ENCODE peak calls at places on chromosomes 16 and 17, in four cellular contexts. One of them, this sample, is unnamed.

GRCh38 chr16:64381979-64382378 is 739.9 kb downstream of the CDH11 start:
- DNase-seq in bronchial epithelial cell: no peak
- DNase-seq in T-helper 2 cell: no peak
- DNase-seq in HCEC 1CT: no peak
- DNase-seq in this sample: no peak

GRCh38 chr16:15899538-15900100 is 11.2 kb upstream of the CEP20 start:
- DNase-seq in T-helper 2 cell: no peak
- DNase-seq in HCEC 1CT: peak; percentile 85
- DNase-seq in bronchial epithelial cell: peak; percentile 99
- DNase-seq in this sample: peak; percentile 91

GRCh38 chr17:4898351-4898750 is 985 bp upstream of the C17orf107 start:
- DNase-seq in T-helper 2 cell: no peak
- DNase-seq in HCEC 1CT: no peak
- DNase-seq in bronchial epithelial cell: no peak
- DNase-seq in this sample: no peak

GRCh38 chr17:77849203-77849602 is 109.3 kb upstream of the TNRC6C start:
- DNase-seq in HCEC 1CT: no peak
- DNase-seq in bronchial epithelial cell: no peak
- DNase-seq in T-helper 2 cell: no peak
- DNase-seq in this sample: no peak

GRCh38 chr16:47481698-47482374 is 20.7 kb downstream of the PHKB start:
- DNase-seq in T-helper 2 cell: no peak
- DNase-seq in HCEC 1CT: no peak
- DNase-seq in bronchial epithelial cell: no peak
- DNase-seq in this sample: no peak

GRCh38 chr17:913207-913606 is 66.4 kb downstream of the NXN start:
- DNase-seq in bronchial epithelial cell: no peak
- DNase-seq in HCEC 1CT: no peak
- DNase-seq in T-helper 2 cell: no peak
- DNase-seq in this sample: no peak

GRCh38 chr16:67311607-67312449 is 14.7 kb downstream of the KCTD19 start:
- DNase-seq in T-helper 2 cell: no peak
- DNase-seq in bronchial epithelial cell: peak; percentile 100
- DNase-seq in HCEC 1CT: peak; percentile 100
- DNase-seq in this sample: no peak

GRCh38 chr16:27819881-27820610 is 243.5 kb downstream of the GSG1L start:
- DNase-seq in T-helper 2 cell: no peak
- DNase-seq in bronchial epithelial cell: no peak
- DNase-seq in HCEC 1CT: no peak
- DNase-seq in this sample: no peak

GRCh38 chr17:59423137-59423703 is 91.8 kb downstream of the YPEL2 start:
- DNase-seq in HCEC 1CT: peak; percentile 81
- DNase-seq in T-helper 2 cell: no peak
- DNase-seq in bronchial epithelial cell: peak; percentile 48
- DNase-seq in this sample: peak; percentile 9

GRCh38 chr16:87570938-87571867 is 31.1 kb upstream of the JPH3 start:
- DNase-seq in HCEC 1CT: peak; percentile 65
- DNase-seq in bronchial epithelial cell: peak; percentile 22
- DNase-seq in T-helper 2 cell: no peak
- DNase-seq in this sample: peak; percentile 80

GRCh38 chr16:68520649-68521086 is 18.4 kb upstream of the ZFP90 start:
- DNase-seq in bronchial epithelial cell: peak; percentile 67
- DNase-seq in T-helper 2 cell: peak; percentile 79
- DNase-seq in HCEC 1CT: peak; percentile 55
- DNase-seq in this sample: peak; percentile 96

GRCh38 chr16:84045818-84046470 is 3.3 kb upstream of the SLC38A8 start:
- DNase-seq in HCEC 1CT: no peak
- DNase-seq in T-helper 2 cell: no peak
- DNase-seq in bronchial epithelial cell: no peak
- DNase-seq in this sample: no peak

GRCh38 chr17:55482591-55483389 is 28.5 kb downstream of the SMIM36 start:
- DNase-seq in bronchial epithelial cell: no peak
- DNase-seq in HCEC 1CT: no peak
- DNase-seq in T-helper 2 cell: no peak
- DNase-seq in this sample: no peak

GRCh38 chr17:2120550-2121335 is 65.8 kb downstream of the HIC1 start:
- DNase-seq in bronchial epithelial cell: peak; percentile 41
- DNase-seq in T-helper 2 cell: no peak
- DNase-seq in HCEC 1CT: peak; percentile 62
- DNase-seq in this sample: no peak

GRCh38 chr16:74521691-74522090 is 85.2 kb downstream of the GLG1 start:
- DNase-seq in T-helper 2 cell: no peak
- DNase-seq in bronchial epithelial cell: no peak
- DNase-seq in HCEC 1CT: peak; percentile 35
- DNase-seq in this sample: no peak

GRCh38 chr16:66248096-66248495 is 118.4 kb upstream of the CDH5 start:
- DNase-seq in bronchial epithelial cell: no peak
- DNase-seq in HCEC 1CT: no peak
- DNase-seq in T-helper 2 cell: no peak
- DNase-seq in this sample: no peak

GRCh38 chr17:56064506-56064905 is 88.8 kb upstream of the ANKFN1 start:
- DNase-seq in T-helper 2 cell: no peak
- DNase-seq in HCEC 1CT: no peak
- DNase-seq in bronchial epithelial cell: no peak
- DNase-seq in this sample: no peak

GRCh38 chr17:30565073-30565935 is 88.1 kb downstream of the GOSR1 start:
- DNase-seq in HCEC 1CT: no peak
- DNase-seq in bronchial epithelial cell: peak; percentile 43
- DNase-seq in T-helper 2 cell: no peak
- DNase-seq in this sample: no peak

GRCh38 chr17:81959362-81960129 is 1.4 kb downstream of the NOTUM start:
- DNase-seq in T-helper 2 cell: peak; percentile 79
- DNase-seq in bronchial epithelial cell: no peak
- DNase-seq in HCEC 1CT: peak; percentile 40
- DNase-seq in this sample: peak; percentile 76

GRCh38 chr16:66918803-66919568 is at the start of gene CDH16:
- DNase-seq in T-helper 2 cell: no peak
- DNase-seq in HCEC 1CT: no peak
- DNase-seq in bronchial epithelial cell: no peak
- DNase-seq in this sample: no peak

GRCh38 chr17:40224707-40225092 is 5.6 kb downstream of the WIPF2 start:
- DNase-seq in T-helper 2 cell: no peak
- DNase-seq in HCEC 1CT: no peak
- DNase-seq in bronchial epithelial cell: peak; percentile 22
- DNase-seq in this sample: no peak

GRCh38 chr17:57995076-57995956 is 7.3 kb upstream of the VEZF1 start:
- DNase-seq in HCEC 1CT: peak; percentile 78
- DNase-seq in T-helper 2 cell: peak; percentile 20
- DNase-seq in bronchial epithelial cell: peak; percentile 59
- DNase-seq in this sample: peak; percentile 55

GRCh38 chr17:61551255-61551742 is 39.7 kb downstream of the NACA2 start:
- DNase-seq in bronchial epithelial cell: peak; percentile 37
- DNase-seq in HCEC 1CT: peak; percentile 48
- DNase-seq in T-helper 2 cell: no peak
- DNase-seq in this sample: no peak

GRCh38 chr17:82101301-82101715 is 3.3 kb upstream of the FASN start:
- DNase-seq in bronchial epithelial cell: no peak
- DNase-seq in T-helper 2 cell: no peak
- DNase-seq in HCEC 1CT: no peak
- DNase-seq in this sample: no peak

GRCh38 chr17:59381716-59382570 is 50.5 kb downstream of the YPEL2 start:
- DNase-seq in HCEC 1CT: no peak
- DNase-seq in T-helper 2 cell: no peak
- DNase-seq in bronchial epithelial cell: no peak
- DNase-seq in this sample: no peak

GRCh38 chr16:84482001-84482891 is 22.2 kb downstream of the MEAK7 start:
- DNase-seq in HCEC 1CT: no peak
- DNase-seq in T-helper 2 cell: no peak
- DNase-seq in bronchial epithelial cell: peak; percentile 58
- DNase-seq in this sample: no peak

GRCh38 chr16:26263406-26263805 is 571.6 kb downstream of the HS3ST4 start:
- DNase-seq in T-helper 2 cell: no peak
- DNase-seq in bronchial epithelial cell: no peak
- DNase-seq in HCEC 1CT: no peak
- DNase-seq in this sample: no peak

GRCh38 chr17:64213995-64214507 is 49.0 kb downstream of the TEX2 start:
- DNase-seq in bronchial epithelial cell: no peak
- DNase-seq in T-helper 2 cell: no peak
- DNase-seq in HCEC 1CT: no peak
- DNase-seq in this sample: no peak